ENCODE peak calls at places on chromosome 14, in ten cellular contexts. L is osteocyte, O is foreskin fibroblast, Z is WTC11, R is DMS79 treated with DMSO at 0.1 percent for 48 hours, N is GM23338, A is tibial nerve, V is lower lobe of right lung, E is BJ, B is IMR-90. T is an unnamed sample.

GRCh38 chr14:61493239-61493638 is 171.9 kb downstream of the PRKCH start:
- DNase-seq in O (peak), Z (no peak), A (no peak), N (no peak), V (no peak), L (no peak), E (no peak), R (no peak), B (peak), T (no peak)

GRCh38 chr14:90159147-90159546 is 97.2 kb upstream of the PSMC1 start:
- DNase-seq in R (no peak), B (no peak), O (no peak), N (no peak), Z (no peak), A (no peak), L (no peak), E (no peak), V (no peak), T (no peak)

GRCh38 chr14:32332415-32333116 is 3.5 kb downstream of the AKAP6 start:
- DNase-seq in R (no peak), O (no peak), N (no peak), E (no peak), A (no peak), L (no peak), V (no peak), Z (no peak), B (no peak), T (no peak)

GRCh38 chr14:92160619-92161018 is 38.9 kb downstream of the CPSF2 start:
- DNase-seq in O (peak), B (peak), A (peak), N (no peak), R (no peak), E (peak), V (no peak), L (no peak), Z (no peak), T (no peak)

GRCh38 chr14:70096866-70097265 is 91.9 kb downstream of the SLC8A3 start:
- DNase-seq in A (no peak), O (peak), R (peak), Z (peak), V (no peak), L (no peak), B (peak), N (peak), E (no peak), T (no peak)

GRCh38 chr14:61512026-61512425 is 183.3 kb upstream of the HIF1A start:
- DNase-seq in R (no peak), O (no peak), V (no peak), Z (no peak), L (no peak), E (no peak), A (no peak), B (no peak), N (no peak), T (no peak)

GRCh38 chr14:68535404-68536024 is 257.4 kb downstream of the ZFP36L1 start:
- DNase-seq in B (peak), E (peak), O (peak), R (no peak), V (no peak), L (no peak), N (no peak), A (no peak), Z (no peak), T (no peak)

GRCh38 chr14:50575769-50576168 is 15.8 kb downstream of the ATL1 start:
- DNase-seq in Z (no peak), N (no peak), E (no peak), O (no peak), R (no peak), L (no peak), V (no peak), A (no peak), B (no peak), T (no peak)

GRCh38 chr14:72879431-72879830 is 14.5 kb downstream of the DPF3 start:
- DNase-seq in V (no peak), Z (no peak), A (no peak), R (no peak), E (no peak), O (no peak), L (no peak), N (no peak), B (no peak), T (no peak)

GRCh38 chr14:65496178-65496993 is 83.9 kb downstream of the FUT8 start:
- DNase-seq in E (peak), O (no peak), V (no peak), A (no peak), Z (no peak), N (no peak), L (no peak), B (peak), R (no peak), T (no peak)

GRCh38 chr14:99401624-99402282 is 78.9 kb downstream of the SETD3 start:
- DNase-seq in E (no peak), B (no peak), N (no peak), O (no peak), Z (no peak), V (no peak), L (peak), A (no peak), R (no peak), T (no peak)

GRCh38 chr14:89672636-89673279 is 255.7 kb upstream of the FOXN3 start:
- DNase-seq in N (no peak), E (no peak), A (peak), B (no peak), O (no peak), Z (no peak), V (no peak), L (no peak), R (no peak), T (no peak)

GRCh38 chr14:95784137-95784536 is 70.2 kb upstream of the TCL1A start:
- DNase-seq in L (no peak), B (peak), R (no peak), V (no peak), O (peak), N (peak), A (no peak), E (no peak), Z (peak), T (no peak)

GRCh38 chr14:93956082-93956481 is 20.3 kb downstream of the ASB2 start:
- DNase-seq in E (no peak), V (no peak), Z (no peak), O (no peak), R (no peak), B (no peak), A (no peak), L (no peak), N (no peak), T (no peak)

GRCh38 chr14:74954232-74954946 is 1.0 kb downstream of the PGF start:
- DNase-seq in E (no peak), V (no peak), L (no peak), Z (no peak), B (no peak), R (peak), A (no peak), O (no peak), N (no peak), T (peak)

GRCh38 chr14:71705460-71705859 is 226.8 kb upstream of the RGS6 start:
- DNase-seq in N (peak), R (no peak), L (no peak), A (no peak), Z (no peak), V (no peak), E (no peak), B (peak), O (peak), T (no peak)

GRCh38 chr14:96105089-96105920 is 66.1 kb downstream of the C14orf132 start:
- DNase-seq in R (no peak), V (no peak), O (no peak), E (no peak), N (no peak), Z (no peak), L (no peak), A (no peak), B (no peak), T (peak)

GRCh38 chr14:90543876-90544275 is 147.0 kb downstream of the CALM1 start:
- DNase-seq in Z (no peak), E (no peak), N (no peak), O (no peak), V (peak), R (no peak), A (no peak), B (no peak), L (no peak), T (peak)

GRCh38 chr14:104388011-104388521 is 191.5 kb upstream of the C14orf180 start:
- DNase-seq in N (no peak), Z (no peak), E (no peak), B (no peak), V (no peak), L (peak), A (no peak), R (no peak), O (no peak), T (no peak)

GRCh38 chr14:22429546-22429945 is 159.5 kb downstream of the DAD1 start:
- DNase-seq in E (no peak), B (no peak), R (no peak), N (no peak), L (no peak), Z (no peak), V (no peak), A (no peak), O (no peak), T (no peak)

GRCh38 chr14:36662543-36663403 is 1.1 kb downstream of the PAX9 start:
- DNase-seq in L (no peak), R (peak), E (no peak), B (no peak), V (no peak), O (no peak), A (no peak), N (peak), Z (peak), T (peak)

GRCh38 chr14:80787876-80788275 is 153.7 kb downstream of the CEP128 start:
- DNase-seq in O (no peak), B (no peak), R (no peak), L (no peak), Z (no peak), V (no peak), E (no peak), N (no peak), A (no peak), T (no peak)

GRCh38 chr14:24307575-24308341 is at the start of gene CIDEB:
- DNase-seq in A (peak), R (peak), Z (peak), V (peak), L (no peak), B (peak), N (peak), E (no peak), O (peak), T (peak)

GRCh38 chr14:98445736-98446135 is 826.3 kb downstream of the BCL11B start:
- DNase-seq in O (no peak), R (no peak), Z (no peak), N (no peak), V (no peak), E (no peak), B (no peak), A (no peak), L (no peak), T (no peak)

GRCh38 chr14:49769581-49770211 is 1.7 kb downstream of the KLHDC2 start:
- DNase-seq in Z (no peak), N (no peak), R (peak), E (no peak), O (no peak), B (no peak), V (peak), L (no peak), A (no peak), T (no peak)

GRCh38 chr14:101354726-101355125 is 206.6 kb upstream of the DIO3 start:
- DNase-seq in E (no peak), R (no peak), B (no peak), L (peak), V (no peak), A (no peak), N (no peak), O (no peak), Z (no peak), T (peak)

GRCh38 chr14:51185180-51185579 is 54.9 kb upstream of the TMX1 start:
- DNase-seq in L (no peak), E (no peak), Z (no peak), N (no peak), O (no peak), A (no peak), R (no peak), V (no peak), B (no peak), T (no peak)

GRCh38 chr14:67512463-67513134 is 20.5 kb upstream of the PLEKHH1 start:
- DNase-seq in B (no peak), N (no peak), R (no peak), V (no peak), Z (no peak), L (no peak), E (no peak), A (no peak), O (no peak), T (no peak)

GRCh38 chr14:97113339-97113738 is 316.2 kb downstream of the VRK1 start:
- DNase-seq in R (peak), V (no peak), Z (no peak), B (no peak), N (no peak), O (no peak), A (no peak), E (no peak), L (no peak), T (no peak)

GRCh38 chr14:56491299-56492285 is 88.0 kb upstream of the TMEM260 start:
- DNase-seq in A (peak), Z (peak), B (peak), E (no peak), L (no peak), N (peak), O (peak), R (peak), V (no peak), T (no peak)

GRCh38 chr14:98909251-98909944 is 362.6 kb downstream of the BCL11B start:
- DNase-seq in V (no peak), N (no peak), L (no peak), O (no peak), R (no peak), Z (no peak), B (no peak), A (no peak), E (no peak), T (no peak)

GRCh38 chr14:90291699-90292098 is 35.3 kb downstream of the PSMC1 start:
- DNase-seq in R (no peak), O (no peak), N (no peak), E (no peak), L (no peak), B (no peak), Z (no peak), A (no peak), V (no peak), T (no peak)

GRCh38 chr14:69997849-69998248 is 118.6 kb downstream of the SMOC1 start:
- DNase-seq in L (no peak), Z (no peak), R (no peak), B (peak), O (peak), V (no peak), N (no peak), A (no peak), E (no peak), T (no peak)

GRCh38 chr14:61699092-61699491 is 3.8 kb downstream of the HIF1A start:
- DNase-seq in Z (no peak), L (no peak), V (no peak), B (no peak), N (no peak), A (no peak), E (no peak), O (no peak), R (no peak), T (no peak)

GRCh38 chr14:100303179-100303578 is 3.1 kb downstream of the SLC25A29 start:
- DNase-seq in L (no peak), Z (no peak), R (no peak), O (no peak), N (peak), V (no peak), E (no peak), A (no peak), B (no peak), T (no peak)

GRCh38 chr14:19900999-19901398 is 19.4 kb upstream of the OR4K5 start:
- DNase-seq in O (no peak), A (no peak), E (no peak), L (no peak), Z (no peak), R (no peak), V (no peak), B (no peak), N (no peak), T (no peak)

T was measured in aorta.